ENCODE peak calls at places on chromosomes 5 and 9, in five cellular contexts. One of them, this sample, is unnamed.
A peak's percentile ranks its signal among the peaks of the same experiment; 100 is the strongest.

GRCh38 chr5:122384612-122385180 is 72.7 kb downstream of the SNCAIP start:
- DNase-seq in HCT116: no peak
- DNase-seq in SK-N-SH: no peak
- DNase-seq in HepG2: no peak
- DNase-seq in H1: no peak
- DNase-seq in this sample: no peak

GRCh38 chr5:157464518-157465171 is 4.6 kb downstream of the NIPAL4 start:
- DNase-seq in HCT116: peak; percentile 76
- DNase-seq in SK-N-SH: no peak
- DNase-seq in HepG2: no peak
- DNase-seq in H1: no peak
- DNase-seq in this sample: peak; percentile 55

GRCh38 chr9:78304357-78304756 is 7.4 kb downstream of the PSAT1 start:
- DNase-seq in HCT116: no peak
- DNase-seq in SK-N-SH: no peak
- DNase-seq in HepG2: peak; percentile 25
- DNase-seq in H1: no peak
- DNase-seq in this sample: no peak

GRCh38 chr5:127870914-127871313 is 167.7 kb downstream of the CCDC192 start:
- DNase-seq in HCT116: no peak
- DNase-seq in SK-N-SH: no peak
- DNase-seq in HepG2: no peak
- DNase-seq in H1: no peak
- DNase-seq in this sample: no peak

GRCh38 chr5:35869705-35870277 is 13.1 kb downstream of the IL7R start:
- DNase-seq in HCT116: no peak
- DNase-seq in SK-N-SH: no peak
- DNase-seq in HepG2: no peak
- DNase-seq in H1: no peak
- DNase-seq in this sample: no peak

GRCh38 chr9:89639961-89640360 is 35.1 kb downstream of the GADD45G start:
- DNase-seq in HCT116: no peak
- DNase-seq in SK-N-SH: no peak
- DNase-seq in HepG2: no peak
- DNase-seq in H1: no peak
- DNase-seq in this sample: no peak

GRCh38 chr5:74161171-74161570 is 479.4 kb downstream of the ENC1 start:
- DNase-seq in HCT116: no peak
- DNase-seq in SK-N-SH: no peak
- DNase-seq in HepG2: no peak
- DNase-seq in H1: no peak
- DNase-seq in this sample: no peak

GRCh38 chr5:57028166-57028565 is 76.2 kb upstream of the MIER3 start:
- DNase-seq in HCT116: no peak
- DNase-seq in SK-N-SH: no peak
- DNase-seq in HepG2: no peak
- DNase-seq in H1: no peak
- DNase-seq in this sample: no peak

GRCh38 chr5:1383886-1384401 is 39.0 kb upstream of the CLPTM1L start:
- DNase-seq in HCT116: no peak
- DNase-seq in SK-N-SH: no peak
- DNase-seq in HepG2: no peak
- DNase-seq in H1: no peak
- DNase-seq in this sample: no peak

GRCh38 chr5:169290895-169291294 is 10.0 kb downstream of the SLIT3 start:
- DNase-seq in HCT116: no peak
- DNase-seq in SK-N-SH: no peak
- DNase-seq in HepG2: no peak
- DNase-seq in H1: no peak
- DNase-seq in this sample: no peak

GRCh38 chr5:152077-152476 is 39.2 kb upstream of the LRRC14B start:
- DNase-seq in HCT116: no peak
- DNase-seq in SK-N-SH: no peak
- DNase-seq in HepG2: no peak
- DNase-seq in H1: no peak
- DNase-seq in this sample: no peak

GRCh38 chr5:147751-148150 is 43.5 kb upstream of the LRRC14B start:
- DNase-seq in HCT116: no peak
- DNase-seq in SK-N-SH: no peak
- DNase-seq in HepG2: no peak
- DNase-seq in H1: no peak
- DNase-seq in this sample: peak; percentile 8

GRCh38 chr5:153256-153655 is 38.0 kb upstream of the LRRC14B start:
- DNase-seq in HCT116: no peak
- DNase-seq in SK-N-SH: no peak
- DNase-seq in HepG2: no peak
- DNase-seq in H1: no peak
- DNase-seq in this sample: no peak

GRCh38 chr5:145585-146323 is 45.5 kb upstream of the LRRC14B start:
- DNase-seq in HCT116: no peak
- DNase-seq in SK-N-SH: no peak
- DNase-seq in HepG2: no peak
- DNase-seq in H1: no peak
- DNase-seq in this sample: no peak

GRCh38 chr5:149745-150450 is 41.4 kb upstream of the LRRC14B start:
- DNase-seq in HCT116: no peak
- DNase-seq in SK-N-SH: no peak
- DNase-seq in HepG2: no peak
- DNase-seq in H1: no peak
- DNase-seq in this sample: no peak
- TF ChIP-seq JUND in HCT116: no peak
- TF ChIP-seq JUND in SK-N-SH: no peak
- TF ChIP-seq JUND in HepG2: no peak
- TF ChIP-seq JUND in H1: no peak
- TF ChIP-seq JUND in this sample: no peak

DNA sequence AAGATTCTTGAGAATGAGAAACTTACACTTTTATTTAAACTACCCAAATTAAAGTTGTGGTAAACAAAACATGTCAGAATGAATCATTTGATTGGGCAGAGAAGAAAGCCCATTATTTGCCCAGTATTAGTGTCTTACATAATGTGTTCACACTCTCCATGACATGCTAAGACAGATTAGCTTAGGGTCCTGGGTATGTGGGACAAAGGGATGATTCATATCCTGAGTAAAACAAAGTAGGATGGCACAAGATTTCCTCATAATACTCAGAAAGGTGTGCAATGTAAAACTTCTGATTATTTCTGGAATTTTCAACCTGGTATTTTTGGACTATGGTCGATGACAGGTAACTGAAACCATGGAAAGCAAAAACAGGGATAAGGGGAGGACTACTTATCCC is 183.9 kb upstream of the POU5F2 start:
- DNase-seq in HCT116: no peak
- DNase-seq in SK-N-SH: no peak
- DNase-seq in HepG2: no peak
- DNase-seq in H1: no peak
- DNase-seq in this sample: no peak
- TF ChIP-seq JUND in HCT116: no peak
- TF ChIP-seq JUND in SK-N-SH: no peak
- TF ChIP-seq JUND in HepG2: no peak
- TF ChIP-seq JUND in H1: no peak
- TF ChIP-seq JUND in this sample: no peak

DNA sequence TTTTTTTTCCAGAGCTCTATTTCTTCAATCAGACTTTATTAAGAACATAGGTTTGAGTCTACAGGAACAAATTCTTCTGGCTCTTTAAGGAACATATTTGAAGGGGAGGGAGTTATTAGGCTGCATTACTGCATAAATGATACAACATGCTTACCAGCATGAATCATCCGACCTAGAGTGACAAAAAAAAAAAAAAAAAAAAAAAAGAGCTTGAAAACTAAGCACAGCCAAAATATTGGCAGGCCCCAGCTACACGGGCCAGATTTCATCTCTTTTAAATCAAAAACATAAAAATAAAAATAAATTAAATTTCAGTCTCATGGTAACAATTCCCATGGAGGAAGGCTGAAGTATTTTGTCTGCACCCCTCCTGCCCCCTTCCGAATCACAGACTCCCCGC is 26.3 kb downstream of the MSX2 start:
- DNase-seq in HCT116: no peak
- DNase-seq in SK-N-SH: no peak
- DNase-seq in HepG2: no peak
- DNase-seq in H1: no peak
- DNase-seq in this sample: no peak
- TF ChIP-seq JUND in HCT116: no peak
- TF ChIP-seq JUND in SK-N-SH: no peak
- TF ChIP-seq JUND in HepG2: no peak
- TF ChIP-seq JUND in H1: no peak
- TF ChIP-seq JUND in this sample: no peak

GRCh38 chr5:142608094-142608493 is 77.8 kb downstream of the FGF1 start:
- DNase-seq in HCT116: no peak
- DNase-seq in SK-N-SH: no peak
- DNase-seq in HepG2: no peak
- DNase-seq in H1: no peak
- DNase-seq in this sample: no peak
- TF ChIP-seq JUND in HCT116: no peak
- TF ChIP-seq JUND in SK-N-SH: no peak
- TF ChIP-seq JUND in HepG2: no peak
- TF ChIP-seq JUND in H1: no peak
- TF ChIP-seq JUND in this sample: no peak

This sample was measured in K562.